ENCODE peak calls at places on chromosomes 13 and 19, in eight cellular contexts. J is psoas muscle; T is tibial artery; Q is CD8-positive, alpha-beta T cell; L is uterus; P is fibroblast of pulmonary artery; R is brain microvascular endothelial cell; U is colonic mucosa. C is an unnamed sample.
A peak's percentile ranks its signal among the peaks of the same experiment; 100 is the strongest.

GRCh38 chr19:39053276-39054090 is 21.1 kb upstream of the FBXO27 start:
- DNase-seq in L (no peak), P (no peak), J (no peak), T (no peak), R (no peak), Q (no peak), U (peak; percentile 41), C (no peak)

GRCh38 chr19:54317108-54317964 is 4.4 kb upstream of the LILRA5 start:
- DNase-seq in R (no peak), L (no peak), T (no peak), U (no peak), Q (no peak), J (no peak), P (no peak), C (no peak)

GRCh38 chr13:40069173-40070044 is 413.9 kb downstream of the COG6 start:
- DNase-seq in J (peak; percentile 86), T (peak; percentile 72), L (peak; percentile 87), P (peak; percentile 88), Q (peak; percentile 61), U (peak; percentile 76), R (peak; percentile 61), C (peak; percentile 79)

GRCh38 chr13:57636811-57637210 is 5.3 kb downstream of the PCDH17 start:
- DNase-seq in R (no peak), U (no peak), L (no peak), P (no peak), J (no peak), T (no peak), Q (no peak), C (no peak)

GRCh38 chr13:63425131-63425530 is 2009.5 kb upstream of the PCDH20 start:
- DNase-seq in P (peak; percentile 28), U (no peak), T (no peak), L (no peak), J (no peak), Q (no peak), R (no peak), C (no peak)

GRCh38 chr13:46964789-46965527 is 68.1 kb upstream of the HTR2A start:
- DNase-seq in L (no peak), Q (no peak), R (peak; percentile 26), U (no peak), J (no peak), T (peak; percentile 30), P (peak; percentile 45), C (no peak)

GRCh38 chr13:59145381-59145780 is 1018.3 kb downstream of the DIAPH3 start:
- DNase-seq in R (no peak), U (no peak), J (no peak), L (no peak), P (no peak), Q (no peak), T (no peak), C (no peak)

GRCh38 chr19:54287456-54287855 is 6.5 kb upstream of the LILRB2 start:
- DNase-seq in R (peak; percentile 20), Q (no peak), P (peak; percentile 4), U (no peak), L (no peak), J (no peak), T (no peak), C (no peak)

GRCh38 chr19:36136975-36137686 is 2.7 kb upstream of the CAPNS1 start:
- DNase-seq in R (peak; percentile 39), U (peak; percentile 84), Q (no peak), L (peak; percentile 50), T (peak; percentile 47), J (peak; percentile 72), P (peak; percentile 46), C (no peak)

GRCh38 chr19:45496349-45496953 is 396 bp downstream of the RTN2 start:
- DNase-seq in J (peak; percentile 74), U (peak; percentile 59), R (no peak), Q (no peak), P (no peak), L (peak; percentile 47), T (no peak), C (no peak)

GRCh38 chr13:51235186-51235585 is 13.0 kb downstream of the FAM124A start:
- DNase-seq in R (no peak), Q (no peak), U (no peak), T (no peak), P (no peak), J (no peak), L (no peak), C (no peak)

GRCh38 chr13:23159205-23159586 is 21.6 kb upstream of the SGCG start:
- DNase-seq in L (no peak), P (peak; percentile 42), J (peak; percentile 65), T (peak; percentile 48), U (peak; percentile 42), R (peak; percentile 39), Q (no peak), C (peak; percentile 18)

GRCh38 chr19:55305491-55305890 is 19.6 kb downstream of the TMEM150B start:
- DNase-seq in T (peak; percentile 42), L (peak; percentile 46), R (no peak), J (peak; percentile 70), Q (peak; percentile 16), P (peak; percentile 31), U (peak; percentile 40), C (peak; percentile 46)

GRCh38 chr13:70034280-70034679 is 73.3 kb upstream of the ATXN8OS start:
- DNase-seq in R (no peak), Q (no peak), U (no peak), J (no peak), P (no peak), L (no peak), T (no peak), C (no peak)

GRCh38 chr19:7544626-7545025 is 9.1 kb downstream of the PNPLA6 start:
- DNase-seq in Q (no peak), J (no peak), U (no peak), P (no peak), T (no peak), R (no peak), L (no peak), C (no peak)

GRCh38 chr19:47132522-47132852 is 1.9 kb downstream of the SAE1 start:
- DNase-seq in T (no peak), J (no peak), Q (no peak), R (no peak), L (no peak), U (no peak), P (no peak), C (no peak)

GRCh38 chr13:99757756-99758464 is 213.7 kb downstream of the ZIC5 start:
- DNase-seq in Q (no peak), J (no peak), U (no peak), T (no peak), R (no peak), L (no peak), P (no peak), C (no peak)

GRCh38 chr13:92716749-92717148 is 509.9 kb upstream of the GPC6 start:
- DNase-seq in J (no peak), T (no peak), R (peak; percentile 1), L (no peak), U (no peak), P (peak; percentile 38), Q (no peak), C (no peak)

DNA sequence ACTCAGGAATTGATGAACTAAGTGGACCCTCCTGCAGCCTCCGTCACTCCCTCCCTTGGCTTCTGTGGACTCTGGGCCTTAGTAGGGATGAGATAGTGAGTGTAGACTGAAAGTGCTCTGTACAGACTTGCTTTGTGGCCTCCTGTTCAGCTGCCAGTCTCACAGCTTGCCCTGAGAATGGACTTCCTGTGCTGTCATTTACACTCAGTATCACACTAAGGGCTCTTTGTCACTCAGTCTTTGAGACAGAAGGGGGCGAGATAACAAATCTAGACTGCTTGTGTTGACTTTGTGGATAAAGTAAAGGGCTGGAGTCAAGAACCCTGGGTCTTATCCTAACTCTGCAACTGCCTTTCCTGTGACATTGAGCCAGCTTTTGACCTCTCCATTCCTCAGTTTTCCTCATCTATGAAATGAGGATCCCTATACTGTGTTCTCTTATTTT is 21.0 kb upstream of the SPRY2 start:
- DNase-seq in P (no peak), L (no peak), R (peak; percentile 6), U (peak; percentile 30), Q (no peak), J (no peak), T (no peak), C (peak; percentile 53)
- TF ChIP-seq CTCF in P (no peak), L (no peak), R (peak; percentile 13), U (no peak), Q (no peak), J (no peak), T (no peak), C (no peak)

GRCh38 chr13:85313761-85314503 is 485.3 kb downstream of the SLITRK6 start:
- DNase-seq in U (no peak), T (no peak), Q (no peak), R (peak; percentile 57), P (no peak), L (no peak), J (no peak), C (no peak)
- H3K4me3 ChIP-seq in U (no peak overlapping the region), T (no peak overlapping the region), Q (no peak overlapping the region), R (no peak overlapping the region), P (no peak overlapping the region), L (no peak overlapping the region), J (no peak overlapping the region), C (no peak overlapping the region)

DNA sequence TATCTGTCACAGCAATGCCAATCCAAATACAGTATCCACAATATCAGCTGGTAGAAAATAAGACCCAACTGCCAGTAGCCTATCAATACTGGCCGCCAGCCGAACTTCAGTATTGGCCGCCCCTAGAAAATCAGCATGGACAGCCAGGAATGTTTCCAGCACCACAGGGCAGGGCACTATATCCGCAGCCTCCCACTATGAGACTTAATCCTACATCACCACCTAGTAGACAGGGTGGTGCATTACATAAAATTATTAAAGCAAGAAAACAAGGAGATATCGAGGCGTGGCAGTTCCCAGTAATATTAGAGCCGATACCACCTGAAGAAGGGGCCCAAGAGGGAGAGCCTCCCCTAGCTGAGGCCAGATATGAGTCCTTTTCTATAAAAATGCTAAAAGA is 111.3 kb downstream of the ZNF486 start:
- DNase-seq in U (no peak), T (no peak), R (peak; percentile 9), P (no peak), J (no peak), L (peak; percentile 22), Q (no peak), C (peak; percentile 9)
- TF ChIP-seq CTCF in U (no peak), T (no peak), R (no peak), P (no peak), J (no peak), L (peak; percentile 63), Q (no peak), C (peak; percentile 20)

GRCh38 chr19:41914906-41915247 is 13.4 kb downstream of the ERFL start:
- DNase-seq in U (no peak), Q (no peak), T (no peak), P (no peak), L (no peak), R (no peak), J (no peak), C (no peak)
- H3K4me3 ChIP-seq in U (no peak overlapping the region), Q (peak overlapping the region; percentile 62), T (no peak overlapping the region), P (no peak overlapping the region), L (no peak overlapping the region), R (no peak overlapping the region), J (no peak overlapping the region), C (no peak overlapping the region)

GRCh38 chr13:44311011-44311481 is 62.6 kb upstream of the SERP2 start:
- DNase-seq in Q (no peak), P (peak; percentile 55), J (no peak), U (no peak), R (no peak), L (no peak), T (no peak), C (no peak)
- TF ChIP-seq CTCF in Q (no peak), P (no peak), J (no peak), U (no peak), R (no peak), L (no peak), T (no peak), C (no peak)

C was measured in GM12865.